ENCODE peak calls at places on chromosomes 6 and 20, in four cellular contexts. U is GM23248, L is MM.1S, W is OCI-LY7. S is an unnamed sample.

GRCh38 chr6:19157496-19157895 is 679.7 kb upstream of the ID4 start:
- DNase-seq in U (no peak), L (no peak), W (no peak), S (no peak)

GRCh38 chr6:76438768-76439167 is 366.3 kb upstream of the IMPG1 start:
- DNase-seq in U (no peak), L (no peak), W (no peak), S (no peak)

GRCh38 chr6:169959129-169960002 is 207.9 kb downstream of the ERMARD start:
- DNase-seq in U (no peak), L (peak; percentile 70), W (peak; percentile 95), S (no peak)

GRCh38 chr6:51965222-51965801 is 122.1 kb downstream of the PKHD1 start:
- DNase-seq in U (no peak), L (no peak), W (no peak), S (no peak)

GRCh38 chr6:130632897-130633296 is 194.3 kb upstream of the SMLR1 start:
- DNase-seq in U (no peak), L (no peak), W (no peak), S (no peak)

GRCh38 chr20:48102821-48103635 is 317.7 kb upstream of the SULF2 start:
- DNase-seq in U (peak; percentile 20), L (no peak), W (no peak), S (no peak)

GRCh38 chr20:44683263-44684046 is 31.7 kb upstream of the CCN5 start:
- DNase-seq in U (peak; percentile 74), L (peak; percentile 73), W (peak; percentile 91), S (peak; percentile 59)

GRCh38 chr6:74892091-74892490 is 313.8 kb downstream of the COL12A1 start:
- DNase-seq in U (no peak), L (no peak), W (no peak), S (no peak)

GRCh38 chr6:89122625-89123024 is 4.8 kb upstream of the SRSF12 start:
- DNase-seq in U (peak; percentile 66), L (peak; percentile 71), W (peak; percentile 63), S (peak; percentile 21)

GRCh38 chr20:50055524-50056083 is 57.3 kb downstream of the UBE2V1 start:
- DNase-seq in U (peak; percentile 59), L (no peak), W (no peak), S (no peak)

GRCh38 chr6:21264288-21264818 is 329.2 kb upstream of the SOX4 start:
- DNase-seq in U (no peak), L (no peak), W (no peak), S (no peak)

GRCh38 chr20:49188101-49188784 is at the start of gene STAU1:
- DNase-seq in U (peak; percentile 99), L (peak; percentile 98), W (peak; percentile 97), S (peak; percentile 88)

GRCh38 chr6:139982652-139983051 is 608.2 kb upstream of the CITED2 start:
- DNase-seq in U (peak; percentile 56), L (no peak), W (no peak), S (no peak)

GRCh38 chr6:47209632-47210031 is 100.1 kb downstream of the TNFRSF21 start:
- DNase-seq in U (peak; percentile 45), L (no peak), W (no peak), S (no peak)

GRCh38 chr6:85620308-85620707 is 22.4 kb downstream of the SYNCRIP start:
- DNase-seq in U (peak; percentile 61), L (no peak), W (no peak), S (no peak)

GRCh38 chr6:28941681-28942448 is 18.1 kb upstream of the TRIM27 start:
- DNase-seq in U (peak; percentile 23), L (no peak), W (no peak), S (no peak)

GRCh38 chr6:169253745-169254238 is at the start of gene THBS2:
- DNase-seq in U (peak; percentile 84), L (no peak), W (no peak), S (no peak)

GRCh38 chr6:2712102-2712501 is 38.6 kb downstream of the MYLK4 start:
- DNase-seq in U (no peak), L (no peak), W (no peak), S (no peak)

GRCh38 chr20:45095753-45096371 is 5.1 kb downstream of the KCNS1 start:
- DNase-seq in U (peak; percentile 66), L (peak; percentile 71), W (peak; percentile 81), S (peak; percentile 41)

GRCh38 chr6:116392158-116393032 is 21.6 kb downstream of the DSE start:
- DNase-seq in U (no peak), L (peak; percentile 39), W (peak; percentile 20), S (no peak)

GRCh38 chr20:44696315-44696714 is 18.9 kb upstream of the CCN5 start:
- DNase-seq in U (no peak), L (no peak), W (no peak), S (no peak)

GRCh38 chr20:25750765-25751696 is 54.4 kb upstream of the ZNF337 start:
- DNase-seq in U (peak; percentile 66), L (peak; percentile 53), W (peak; percentile 33), S (no peak)

GRCh38 chr6:28003661-28004060 is 46.6 kb downstream of the OR2B6 start:
- DNase-seq in U (no peak), L (no peak), W (no peak), S (no peak)

GRCh38 chr6:104322849-104323248 is 536.9 kb downstream of the HACE1 start:
- DNase-seq in U (no peak), L (no peak), W (no peak), S (no peak)

GRCh38 chr6:127341471-127342202 is 1.8 kb downstream of the ECHDC1 start:
- DNase-seq in U (no peak), L (peak; percentile 8), W (peak; percentile 55), S (no peak)

GRCh38 chr20:11687546-11688292 is 230.0 kb upstream of the BTBD3 start:
- DNase-seq in U (no peak), L (no peak), W (no peak), S (no peak)

GRCh38 chr6:14804444-14805210 is 441.2 kb upstream of the JARID2 start:
- DNase-seq in U (peak; percentile 67), L (no peak), W (no peak), S (no peak)

GRCh38 chr6:131787955-131788712 is 19.7 kb upstream of the ENPP1 start:
- DNase-seq in U (peak; percentile 64), L (no peak), W (no peak), S (no peak)

GRCh38 chr20:48406462-48407235 is 421.1 kb downstream of the PREX1 start:
- DNase-seq in U (no peak), L (no peak), W (no peak), S (no peak)

GRCh38 chr20:32524871-32525501 is 60.1 kb downstream of the NOL4L start:
- DNase-seq in U (no peak), L (no peak), W (no peak), S (no peak)

GRCh38 chr20:52348434-52348833 is 156.9 kb upstream of the ZFP64 start:
- DNase-seq in U (no peak), L (no peak), W (no peak), S (no peak)

GRCh38 chr20:37295001-37295400 is 5.5 kb downstream of the MANBAL start:
- DNase-seq in U (peak; percentile 99), L (no peak), W (no peak), S (peak; percentile 94)

GRCh38 chr6:13709698-13710551 is 1.7 kb downstream of the RANBP9 start:
- DNase-seq in U (peak; percentile 59), L (peak; percentile 41), W (peak; percentile 54), S (no peak)

GRCh38 chr6:34319471-34319885 is 70.7 kb upstream of the SMIM29 start:
- DNase-seq in U (no peak), L (no peak), W (no peak), S (no peak)

GRCh38 chr6:5898102-5898501 is 108.6 kb downstream of the NRN1 start:
- DNase-seq in U (peak; percentile 14), L (no peak), W (no peak), S (no peak)

GRCh38 chr6:33927551-33927950 is 123.7 kb upstream of the MLN start:
- DNase-seq in U (peak; percentile 98), L (no peak), W (no peak), S (no peak)

GRCh38 chr6:30163918-30164654 is 740 bp downstream of the TRIM15 start:
- DNase-seq in U (no peak), L (no peak), W (no peak), S (no peak)

GRCh38 chr6:30164714-30165113 is 1.4 kb downstream of the TRIM15 start:
- DNase-seq in U (no peak), L (no peak), W (no peak), S (no peak)

GRCh38 chr6:30160791-30161261 is at the start of gene TRIM10:
- DNase-seq in U (no peak), L (no peak), W (no peak), S (no peak)

GRCh38 chr6:30162265-30163089 is 869 bp upstream of the TRIM15 start:
- DNase-seq in U (no peak), L (no peak), W (no peak), S (no peak)

DNA sequence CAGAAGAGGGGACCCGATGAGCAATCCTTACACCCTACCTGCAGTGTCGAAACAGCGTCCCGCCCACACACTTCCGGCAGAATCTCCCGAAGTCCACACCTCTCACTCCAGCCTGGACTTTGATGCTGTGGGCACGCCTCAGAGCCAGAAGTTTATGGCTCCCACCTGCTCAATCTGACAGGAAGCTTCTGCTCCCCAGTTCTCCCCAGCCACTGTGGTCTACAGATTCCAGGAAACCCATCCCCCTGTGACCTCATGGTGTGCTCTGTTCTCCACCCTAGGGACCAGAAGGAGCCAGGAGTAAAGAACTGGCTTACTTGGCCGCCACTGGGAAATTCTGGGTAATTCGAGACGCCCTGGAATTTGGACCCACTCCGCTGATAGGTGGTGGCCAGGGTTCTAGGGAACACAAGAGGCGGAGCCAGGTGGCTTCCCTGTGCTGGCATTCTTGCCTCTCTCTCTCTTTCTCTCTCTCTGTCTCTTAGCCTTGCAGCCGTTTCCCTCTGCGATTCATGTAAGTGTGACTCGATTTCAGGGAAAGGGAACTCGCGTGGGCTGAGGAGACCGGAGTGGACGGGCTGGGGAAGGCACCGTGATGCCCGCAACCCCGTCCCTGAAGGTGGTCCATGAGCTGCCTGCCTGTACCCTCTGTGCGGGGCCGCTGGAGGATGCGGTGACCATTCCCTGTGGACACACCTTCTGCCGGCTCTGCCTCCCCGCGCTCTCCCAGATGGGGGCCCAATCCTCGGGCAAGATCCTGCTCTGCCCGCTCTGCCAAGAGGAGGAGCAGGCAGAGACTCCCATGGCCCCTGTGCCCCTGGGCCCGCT is at the start of gene TRIM15:
- DNase-seq in U (peak; percentile 18), L (no peak), W (no peak), S (peak; percentile 73)
- TF ChIP-seq EZH2phosphoT487 in U (no peak), L (no peak), W (no peak), S (no peak)

DNA sequence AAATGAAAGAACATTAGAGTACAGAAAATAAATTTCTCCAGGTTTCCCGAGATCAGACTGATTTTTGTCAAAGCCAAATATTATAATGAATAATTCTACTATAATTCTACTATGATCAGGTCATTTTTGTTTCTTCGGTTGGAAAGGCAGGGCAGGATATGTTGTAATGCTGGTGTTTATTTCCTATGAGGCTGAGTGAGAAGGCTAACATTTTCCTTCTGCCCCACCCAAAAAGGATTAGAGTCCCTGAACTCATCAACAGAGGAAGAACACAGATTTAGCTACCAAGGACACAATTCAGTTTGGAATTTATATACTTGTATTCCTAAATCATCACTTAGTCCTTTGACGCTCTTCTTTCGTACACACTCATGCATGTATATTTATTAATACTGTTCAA is 318.9 kb downstream of the SYNE1 start:
- DNase-seq in U (peak; percentile 50), L (no peak), W (no peak), S (no peak)
- TF ChIP-seq EZH2phosphoT487 in U (no peak), L (no peak), W (no peak), S (no peak)

GRCh38 chr20:34268851-34269668 is 27.8 kb downstream of the ASIP start:
- DNase-seq in U (peak; percentile 48), L (peak; percentile 47), W (no peak), S (no peak)
- TF ChIP-seq EZH2phosphoT487 in U (no peak), L (no peak), W (no peak), S (no peak)

GRCh38 chr6:158642097-158642601 is 2.4 kb downstream of the DYNLT1 start:
- DNase-seq in U (peak; percentile 96), L (no peak), W (no peak), S (no peak)
- TF ChIP-seq EZH2phosphoT487 in U (no peak), L (no peak), W (no peak), S (no peak)

GRCh38 chr20:46293084-46293483 is 15.2 kb downstream of the CDH22 start:
- DNase-seq in U (peak; percentile 58), L (peak; percentile 33), W (peak; percentile 7), S (no peak)
- TF ChIP-seq EZH2phosphoT487 in U (no peak), L (no peak), W (no peak), S (no peak)